ENCODE peak calls at places on chromosomes 6 and 20, in six cellular contexts. F is substantia nigra, O is caudate nucleus, I is heart left ventricle, Z is T-helper 17 cell, X is iris pigment epithelial cell. R is an unnamed sample.

GRCh38 chr6:98929498-98930060 is 18.2 kb downstream of the FBXL4 start:
- DNase-seq in F (no peak), O (no peak), I (no peak), Z (no peak), X (no peak), R (no peak)

GRCh38 chr6:19599813-19600464 is 237.2 kb upstream of the ID4 start:
- DNase-seq in F (no peak), O (no peak), I (no peak), Z (no peak), X (no peak), R (no peak)

GRCh38 chr6:168734523-168734922 is 293.5 kb downstream of the SMOC2 start:
- DNase-seq in F (no peak), O (no peak), I (no peak), Z (no peak), X (no peak), R (no peak)

GRCh38 chr6:147738089-147738488 is 229.6 kb downstream of the SAMD5 start:
- DNase-seq in F (no peak), O (no peak), I (no peak), Z (no peak), X (no peak), R (no peak)

GRCh38 chr6:163170294-163170883 is 244.1 kb upstream of the QKI start:
- DNase-seq in F (no peak), O (no peak), I (no peak), Z (no peak), X (peak), R (no peak)

GRCh38 chr20:34390769-34391447 is 27.8 kb downstream of the ITCH start:
- DNase-seq in F (no peak), O (no peak), I (no peak), Z (no peak), X (peak), R (peak)

GRCh38 chr20:46578745-46579144 is 28.3 kb upstream of the OCSTAMP start:
- DNase-seq in F (no peak), O (no peak), I (no peak), Z (no peak), X (no peak), R (no peak)

GRCh38 chr6:9131616-9132015 is 696.3 kb upstream of the SLC35B3 start:
- DNase-seq in F (no peak), O (no peak), I (no peak), Z (no peak), X (no peak), R (no peak)

GRCh38 chr6:78810146-78810545 is 57.2 kb upstream of the IRAK1BP1 start:
- DNase-seq in F (no peak), O (peak), I (no peak), Z (no peak), X (peak), R (peak)

GRCh38 chr20:49766979-49767419 is 45.6 kb upstream of the SLC9A8 start:
- DNase-seq in F (no peak), O (no peak), I (no peak), Z (no peak), X (peak), R (no peak)

GRCh38 chr20:63518946-63519764 is 1.4 kb upstream of the PPDPF start:
- DNase-seq in F (no peak), O (no peak), I (peak), Z (no peak), X (no peak), R (no peak)

GRCh38 chr6:43220439-43220951 is 8.8 kb downstream of the DNPH1 start:
- DNase-seq in F (no peak), O (no peak), I (no peak), Z (no peak), X (no peak), R (no peak)

GRCh38 chr6:109458774-109459531 is 3.4 kb upstream of the MICAL1 start:
- DNase-seq in F (peak), O (no peak), I (no peak), Z (no peak), X (no peak), R (no peak)

GRCh38 chr6:117847912-117848311 is 59.2 kb upstream of the SLC35F1 start:
- DNase-seq in F (no peak), O (no peak), I (no peak), Z (no peak), X (no peak), R (no peak)

GRCh38 chr6:119891638-119892037 is 542.1 kb upstream of the MAN1A1 start:
- DNase-seq in F (no peak), O (no peak), I (no peak), Z (no peak), X (no peak), R (no peak)

GRCh38 chr6:131733376-131734016 is 22.7 kb upstream of the CTAGE9 start:
- DNase-seq in F (peak), O (peak), I (no peak), Z (no peak), X (peak), R (peak)

GRCh38 chr6:158230967-158231550 is 62.9 kb downstream of the GTF2H5 start:
- DNase-seq in F (no peak), O (no peak), I (no peak), Z (no peak), X (no peak), R (no peak)

GRCh38 chr20:14497004-14497403 is 159.6 kb upstream of the FLRT3 start:
- DNase-seq in F (no peak), O (no peak), I (no peak), Z (no peak), X (no peak), R (no peak)

GRCh38 chr6:105209950-105210706 is 30.3 kb upstream of the POPDC3 start:
- DNase-seq in F (no peak), O (no peak), I (no peak), Z (no peak), X (peak), R (peak)

GRCh38 chr6:37244430-37245310 is 12.9 kb upstream of the TBC1D22B start:
- DNase-seq in F (peak), O (peak), I (peak), Z (no peak), X (peak), R (peak)

GRCh38 chr6:25756382-25757354 is 2.1 kb downstream of the SLC17A4 start:
- DNase-seq in F (no peak), O (no peak), I (no peak), Z (no peak), X (no peak), R (no peak)

GRCh38 chr20:10805764-10806163 is 132.0 kb upstream of the JAG1 start:
- DNase-seq in F (no peak), O (no peak), I (peak), Z (no peak), X (no peak), R (no peak)

GRCh38 chr6:20467437-20467836 is 65.8 kb downstream of the E2F3 start:
- DNase-seq in F (no peak), O (no peak), I (no peak), Z (no peak), X (no peak), R (no peak)

GRCh38 chr6:15417811-15418210 is 171.9 kb downstream of the JARID2 start:
- DNase-seq in F (no peak), O (no peak), I (no peak), Z (no peak), X (peak), R (peak)

GRCh38 chr6:137942736-137943135 is 75.7 kb downstream of the TNFAIP3 start:
- DNase-seq in F (no peak), O (no peak), I (no peak), Z (no peak), X (no peak), R (no peak)

GRCh38 chr20:32296412-32296811 is 19.0 kb downstream of the KIF3B start:
- DNase-seq in F (no peak), O (no peak), I (no peak), Z (no peak), X (no peak), R (no peak)

GRCh38 chr6:169160091-169160854 is 93.4 kb downstream of the THBS2 start:
- DNase-seq in F (no peak), O (no peak), I (no peak), Z (no peak), X (no peak), R (no peak)

GRCh38 chr6:107323133-107323785 is 136.1 kb downstream of the PDSS2 start:
- DNase-seq in F (no peak), O (no peak), I (no peak), Z (no peak), X (peak), R (peak)

GRCh38 chr20:32123088-32123487 is 13.6 kb downstream of the TM9SF4 start:
- DNase-seq in F (no peak), O (no peak), I (no peak), Z (no peak), X (no peak), R (no peak)

GRCh38 chr20:47089151-47089550 is 194.5 kb downstream of the EYA2 start:
- DNase-seq in F (no peak), O (no peak), I (no peak), Z (no peak), X (no peak), R (no peak)

GRCh38 chr20:38927902-38928578 is 1.8 kb downstream of the FAM83D start:
- DNase-seq in F (no peak), O (no peak), I (no peak), Z (no peak), X (no peak), R (no peak)

GRCh38 chr20:61942526-61942925 is 123.2 kb downstream of the TAF4 start:
- DNase-seq in F (no peak), O (no peak), I (peak), Z (no peak), X (no peak), R (no peak)

GRCh38 chr6:161134550-161135298 is 139.1 kb downstream of the AGPAT4 start:
- DNase-seq in F (no peak), O (no peak), I (no peak), Z (no peak), X (no peak), R (no peak)

GRCh38 chr20:44688053-44688625 is 27.0 kb upstream of the CCN5 start:
- DNase-seq in F (no peak), O (no peak), I (no peak), Z (no peak), X (no peak), R (no peak)

GRCh38 chr20:11143481-11143880 is 469.7 kb upstream of the JAG1 start:
- DNase-seq in F (no peak), O (no peak), I (no peak), Z (no peak), X (peak), R (no peak)

GRCh38 chr6:42099340-42100028 is 42.9 kb downstream of the C6orf132 start:
- DNase-seq in F (no peak), O (peak), I (no peak), Z (no peak), X (peak), R (peak)

GRCh38 chr6:128179890-128180440 is 279.1 kb upstream of the THEMIS start:
- DNase-seq in F (no peak), O (no peak), I (no peak), Z (no peak), X (no peak), R (no peak)

GRCh38 chr6:7241709-7242645 is 71.0 kb downstream of the SSR1 start:
- DNase-seq in F (no peak), O (no peak), I (peak), Z (no peak), X (peak), R (no peak)

GRCh38 chr6:98927534-98927933 is 20.2 kb downstream of the FBXL4 start:
- DNase-seq in F (no peak), O (no peak), I (no peak), Z (no peak), X (no peak), R (no peak)